ENCODE peak calls at places on chromosome 16, in seven cellular contexts. X is heart right ventricle, Z is neural progenitor cell, I is psoas muscle, C is uterus, B is stomach, G is cardiac muscle cell. Q is an unnamed sample.

GRCh38 chr16:48081656-48082055 is 74.1 kb downstream of the ABCC12 start:
- DNase-seq in X (no peak), G (peak; percentile 54), Z (no peak), C (no peak), B (no peak), I (no peak), Q (no peak)

GRCh38 chr16:64440421-64440831 is 681.4 kb downstream of the CDH11 start:
- DNase-seq in Z (no peak), G (peak; percentile 94), B (no peak), I (peak; percentile 60), X (no peak), C (no peak), Q (peak; percentile 72)

GRCh38 chr16:27355610-27356009 is 41.8 kb downstream of the IL4R start:
- DNase-seq in Z (peak; percentile 47), G (peak; percentile 57), X (peak; percentile 56), C (no peak), B (peak; percentile 33), I (peak; percentile 56), Q (peak; percentile 77)

GRCh38 chr16:4253394-4254150 is 11.7 kb upstream of the SRL start:
- DNase-seq in I (peak; percentile 100), G (peak; percentile 100), X (peak; percentile 100), C (peak; percentile 100), B (peak; percentile 100), Z (peak; percentile 100), Q (peak; percentile 100)

GRCh38 chr16:78570409-78571141 is 471.1 kb downstream of the WWOX start:
- DNase-seq in G (no peak), I (no peak), Z (no peak), B (no peak), X (no peak), C (no peak), Q (no peak)

GRCh38 chr16:50747206-50747956 is 5.5 kb downstream of the CYLD start:
- DNase-seq in I (no peak), Z (no peak), X (no peak), G (peak; percentile 47), C (no peak), B (no peak), Q (no peak)

GRCh38 chr16:81838794-81839193 is 59.7 kb downstream of the PLCG2 start:
- DNase-seq in C (no peak), Z (no peak), X (no peak), I (no peak), B (no peak), G (peak; percentile 8), Q (no peak)

GRCh38 chr16:976389-976931 is 5.1 kb upstream of the SOX8 start:
- DNase-seq in X (no peak), B (no peak), G (no peak), C (no peak), Z (no peak), I (no peak), Q (peak; percentile 75)

GRCh38 chr16:48317614-48318013 is 67.6 kb downstream of the SIAH1 start:
- DNase-seq in G (peak; percentile 72), I (no peak), C (no peak), X (no peak), Z (no peak), B (no peak), Q (no peak)

GRCh38 chr16:4339909-4340308 is 11.2 kb downstream of the PAM16 start:
- DNase-seq in B (peak; percentile 46), I (no peak), X (peak; percentile 70), C (peak; percentile 65), Z (no peak), G (peak; percentile 71), Q (no peak)

GRCh38 chr16:17289671-17290070 is 181.1 kb downstream of the XYLT1 start:
- DNase-seq in Z (no peak), C (no peak), G (no peak), I (no peak), B (no peak), X (no peak), Q (no peak)

GRCh38 chr16:89050868-89051311 is 42.8 kb upstream of the ACSF3 start:
- DNase-seq in C (no peak), B (no peak), Z (no peak), I (no peak), G (no peak), X (peak; percentile 9), Q (peak; percentile 70)

GRCh38 chr16:82955836-82956348 is 329.1 kb downstream of the CDH13 start:
- DNase-seq in I (no peak), X (no peak), Z (no peak), B (no peak), G (no peak), C (no peak), Q (no peak)

GRCh38 chr16:10103096-10103495 is 79.1 kb downstream of the GRIN2A start:
- DNase-seq in X (no peak), B (no peak), C (no peak), G (no peak), Z (no peak), I (no peak), Q (no peak)

GRCh38 chr16:54923055-54923473 is 7.6 kb upstream of the IRX5 start:
- DNase-seq in X (no peak), I (no peak), Z (no peak), C (no peak), G (no peak), B (no peak), Q (no peak)

GRCh38 chr16:56847173-56847948 is 17.6 kb upstream of the SLC12A3 start:
- DNase-seq in B (no peak), G (no peak), X (no peak), I (no peak), Z (no peak), C (no peak), Q (no peak)

GRCh38 chr16:82936941-82937551 is 310.3 kb downstream of the CDH13 start:
- DNase-seq in C (no peak), B (no peak), G (peak; percentile 59), Z (no peak), X (no peak), I (no peak), Q (no peak)

GRCh38 chr16:56327071-56327928 is 98.0 kb downstream of the AMFR start:
- DNase-seq in I (no peak), G (no peak), Z (no peak), B (no peak), C (no peak), X (no peak), Q (no peak)

GRCh38 chr16:381788-382717 is at the start of gene PGAP6:
- DNase-seq in G (peak; percentile 61), B (peak; percentile 79), X (peak; percentile 73), I (peak; percentile 75), Z (peak; percentile 84), C (peak; percentile 54), Q (peak; percentile 63)

GRCh38 chr16:89848974-89849373 is 20.7 kb downstream of the SPIRE2 start:
- DNase-seq in Z (no peak), X (no peak), C (no peak), B (no peak), I (no peak), G (no peak), Q (no peak)

GRCh38 chr16:74601131-74601871 is 5.6 kb downstream of the GLG1 start:
- DNase-seq in G (no peak), B (no peak), X (no peak), C (no peak), I (no peak), Z (no peak), Q (peak; percentile 23)

GRCh38 chr16:1173778-1174451 is 21.0 kb downstream of the CACNA1H start:
- DNase-seq in Z (no peak), G (no peak), I (no peak), C (no peak), X (no peak), B (no peak), Q (no peak)

DNA sequence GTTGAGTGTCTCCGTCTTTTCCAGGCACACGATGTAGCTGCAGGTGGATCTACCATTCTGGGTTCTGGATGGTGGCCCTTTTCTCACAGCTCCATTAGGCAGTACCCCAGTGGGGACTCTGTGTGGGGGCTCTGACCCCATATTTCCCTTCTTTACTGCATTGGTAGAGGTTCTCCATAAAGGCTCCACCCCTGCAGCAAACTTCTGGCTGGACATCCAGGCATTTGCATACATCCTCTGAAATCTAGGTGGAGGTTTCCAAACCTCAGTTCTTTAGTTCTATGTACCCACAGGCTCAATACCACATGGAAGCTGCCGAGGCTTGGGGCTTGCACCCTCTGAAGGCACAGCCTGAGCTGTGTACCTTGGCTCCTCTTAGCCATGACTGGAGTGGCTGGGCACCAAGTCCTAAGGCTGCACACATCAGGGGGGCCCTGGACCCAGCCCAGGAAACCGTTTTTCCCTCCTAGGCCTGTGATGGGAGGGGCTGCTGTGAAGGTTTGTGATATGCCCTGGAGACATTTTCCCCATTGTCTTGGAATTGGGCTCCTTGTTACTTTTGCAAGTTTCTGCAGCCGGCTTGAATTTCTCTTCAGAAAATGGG is 14.0 kb downstream of the ABCC1 start:
- DNase-seq in I (no peak), C (no peak), G (no peak), B (no peak), X (no peak), Z (no peak), Q (no peak)
- H3K4me1 ChIP-seq in I (peaks cover 52% of the 10 kb centered on the region), C (no peaks in the 10 kb centered on the region), G (no peaks in the 10 kb centered on the region), B (peaks cover 81% of the 10 kb centered on the region), X (peaks cover 52% of the 10 kb centered on the region), Z (peaks cover 21% of the 10 kb centered on the region), Q (peaks cover 4% of the 10 kb centered on the region)

GRCh38 chr16:30030841-30031413 is at the start of gene TLCD3B:
- DNase-seq in B (no peak), X (no peak), I (no peak), Z (peak; percentile 85), C (no peak), G (no peak), Q (no peak)
- H3K27me3 ChIP-seq in B (peaks cover 24% of the 10 kb centered on the region), X (peaks cover 91% of the 10 kb centered on the region), I (peaks cover 67% of the 10 kb centered on the region), Z (peaks cover 36% of the 10 kb centered on the region), C (peaks cover 40% of the 10 kb centered on the region), G (peaks cover 44% of the 10 kb centered on the region), Q (no peaks in the 10 kb centered on the region)

GRCh38 chr16:46627746-46628145 is 6.6 kb upstream of the SHCBP1 start:
- DNase-seq in C (no peak), Z (no peak), G (no peak), B (no peak), I (no peak), X (no peak), Q (no peak)
- H3K4me1 ChIP-seq in C (no peaks in the 10 kb centered on the region), Z (peaks cover 9% of the 10 kb centered on the region), G (no peaks in the 10 kb centered on the region), B (peaks cover 9% of the 10 kb centered on the region), I (no peaks in the 10 kb centered on the region), X (no peaks in the 10 kb centered on the region), Q (no peaks in the 10 kb centered on the region)

GRCh38 chr16:85988306-85988705 is 89.3 kb downstream of the IRF8 start:
- DNase-seq in G (no peak), I (no peak), B (no peak), X (no peak), Z (no peak), C (no peak), Q (no peak)

GRCh38 chr16:85986931-85987749 is 88.2 kb downstream of the IRF8 start:
- DNase-seq in C (no peak), Z (peak; percentile 69), G (peak; percentile 15), B (no peak), I (no peak), X (no peak), Q (peak; percentile 77)

GRCh38 chr16:85988723-85989313 is 89.9 kb downstream of the IRF8 start:
- DNase-seq in B (no peak), I (no peak), C (no peak), Z (no peak), G (no peak), X (no peak), Q (no peak)

GRCh38 chr16:85989376-85989775 is 90.4 kb downstream of the IRF8 start:
- DNase-seq in G (no peak), X (no peak), B (no peak), I (no peak), C (no peak), Z (no peak), Q (peak; percentile 16)

DNA sequence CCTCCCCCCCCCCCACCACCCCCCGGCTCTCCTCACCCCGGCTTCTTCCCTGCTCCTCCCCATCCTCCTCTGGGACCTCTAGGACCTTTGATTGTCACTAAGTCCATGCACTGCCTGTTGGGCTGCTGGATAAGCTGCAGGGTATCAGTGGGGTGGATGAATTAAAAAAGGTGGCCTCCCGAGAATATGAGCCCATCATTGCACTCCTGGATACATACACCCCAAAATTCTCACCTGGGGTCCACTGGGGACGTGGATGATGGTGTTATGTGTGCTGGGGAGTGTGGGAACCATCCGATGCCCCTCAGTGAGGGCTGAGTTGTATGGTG is 88.8 kb downstream of the IRF8 start:
- DNase-seq in C (no peak), G (no peak), X (no peak), B (no peak), Z (no peak), I (no peak), Q (peak; percentile 16)
- H3K27me3 ChIP-seq in C (no peaks in the 10 kb centered on the region), G (peaks cover 5% of the 10 kb centered on the region), X (peaks cover 87% of the 10 kb centered on the region), B (no peaks in the 10 kb centered on the region), Z (peaks cover 9% of the 10 kb centered on the region), I (peaks cover 53% of the 10 kb centered on the region), Q (no peaks in the 10 kb centered on the region)